ENCODE peak calls at places on chromosome 17, in eight cellular contexts. Q is omental fat pad, P is fibroblast of lung, I is activated T-cell treated with anti-CD3 and anti-CD28 coated beads for 1 hour, J is NCI-H510A treated with DMSO at 0.1 percent for 48 hours, Y is stomach, A is HFF-Myc, X is HEK293T. Z is an unnamed sample.

GRCh38 chr17:78678220-78678554 is 101.0 kb upstream of the DNAH17 start:
- DNase-seq in Q (no peak), P (no peak), I (no peak), J (no peak), Y (no peak), A (no peak), X (no peak), Z (no peak)

GRCh38 chr17:45143101-45143670 is 5.1 kb upstream of the HEXIM1 start:
- DNase-seq in Q (no peak), P (no peak), I (no peak), J (no peak), Y (no peak), A (no peak), X (no peak), Z (no peak)

GRCh38 chr17:74649909-74650308 is 26.4 kb upstream of the CD300E start:
- DNase-seq in Q (no peak), P (no peak), I (no peak), J (no peak), Y (no peak), A (no peak), X (no peak), Z (no peak)

GRCh38 chr17:3927628-3928010 is 11.4 kb upstream of the P2RX1 start:
- DNase-seq in Q (no peak), P (no peak), I (no peak), J (no peak), Y (no peak), A (no peak), X (no peak), Z (no peak)

GRCh38 chr17:42760652-42761581 is at the start of gene RAMP2:
- DNase-seq in Q (peak), P (peak), I (no peak), J (no peak), Y (peak), A (no peak), X (no peak), Z (peak)

GRCh38 chr17:48520631-48521045 is 10.2 kb downstream of the HOXB1 start:
- DNase-seq in Q (no peak), P (no peak), I (no peak), J (no peak), Y (no peak), A (no peak), X (no peak), Z (no peak)

GRCh38 chr17:45032150-45032493 is 19.3 kb downstream of the DCAKD start:
- DNase-seq in Q (no peak), P (no peak), I (no peak), J (no peak), Y (no peak), A (no peak), X (no peak), Z (no peak)

GRCh38 chr17:76527430-76528111 is 9.9 kb downstream of the CYGB start:
- DNase-seq in Q (peak), P (peak), I (peak), J (no peak), Y (peak), A (no peak), X (no peak), Z (peak)

GRCh38 chr17:41404024-41404651 is 6.7 kb upstream of the KRT31 start:
- DNase-seq in Q (no peak), P (peak), I (peak), J (peak), Y (no peak), A (peak), X (no peak), Z (no peak)

GRCh38 chr17:56786989-56787482 is 46.7 kb downstream of the C17orf67 start:
- DNase-seq in Q (no peak), P (peak), I (peak), J (no peak), Y (no peak), A (peak), X (no peak), Z (no peak)

GRCh38 chr17:79814624-79814965 is 17.7 kb upstream of the CBX8 start:
- DNase-seq in Q (no peak), P (no peak), I (no peak), J (no peak), Y (no peak), A (no peak), X (no peak), Z (no peak)

GRCh38 chr17:29677139-29677834 is 54.6 kb upstream of the CORO6 start:
- DNase-seq in Q (no peak), P (no peak), I (no peak), J (no peak), Y (no peak), A (no peak), X (no peak), Z (no peak)

GRCh38 chr17:58606934-58607333 is 84.9 kb downstream of the TEX14 start:
- DNase-seq in Q (no peak), P (no peak), I (no peak), J (no peak), Y (no peak), A (no peak), X (no peak), Z (no peak)

GRCh38 chr17:44353656-44354331 is 8.7 kb downstream of the GRN start:
- DNase-seq in Q (no peak), P (no peak), I (no peak), J (no peak), Y (peak), A (no peak), X (no peak), Z (peak)

GRCh38 chr17:80382446-80382845 is 32.5 kb upstream of the ENDOV start:
- DNase-seq in Q (no peak), P (no peak), I (no peak), J (no peak), Y (no peak), A (no peak), X (no peak), Z (no peak)

GRCh38 chr17:17109896-17110295 is 67.6 kb downstream of the MPRIP start:
- DNase-seq in Q (no peak), P (no peak), I (peak), J (peak), Y (peak), A (no peak), X (no peak), Z (no peak)

GRCh38 chr17:65886240-65886639 is 305.7 kb downstream of the CEP112 start:
- DNase-seq in Q (no peak), P (peak), I (no peak), J (no peak), Y (no peak), A (no peak), X (no peak), Z (no peak)

GRCh38 chr17:29347831-29348281 is 42.3 kb upstream of the TAOK1 start:
- DNase-seq in Q (no peak), P (peak), I (no peak), J (no peak), Y (no peak), A (no peak), X (no peak), Z (no peak)

GRCh38 chr17:80878876-80879722 is 112.5 kb upstream of the CHMP6 start:
- DNase-seq in Q (no peak), P (no peak), I (no peak), J (no peak), Y (no peak), A (no peak), X (no peak), Z (no peak)

GRCh38 chr17:17356149-17356930 is 53.2 kb downstream of the NT5M start:
- DNase-seq in Q (peak), P (peak), I (peak), J (peak), Y (peak), A (peak), X (peak), Z (peak)

GRCh38 chr17:42651392-42651791 is 7.7 kb upstream of the TUBG2 start:
- DNase-seq in Q (no peak), P (no peak), I (no peak), J (no peak), Y (no peak), A (no peak), X (no peak), Z (no peak)

GRCh38 chr17:49565948-49566491 is 9.7 kb upstream of the NXPH3 start:
- DNase-seq in Q (peak), P (peak), I (no peak), J (peak), Y (peak), A (no peak), X (no peak), Z (no peak)

GRCh38 chr17:42967925-42968324 is 3.7 kb upstream of the AARSD1 start:
- DNase-seq in Q (no peak), P (no peak), I (no peak), J (no peak), Y (no peak), A (no peak), X (no peak), Z (no peak)

Z was measured in GM10248.